ENCODE peak calls at places on chromosome 2, in eight cellular contexts. E is A549, P is K562, R is GM23338, B is HCT116, O is SK-N-SH, H is GM12878, F is HepG2. Z is an unnamed sample.

GRCh38 chr2:15173506-15173905 is 387.6 kb downstream of the NBAS start:
- DNase-seq in E (no peak), P (no peak), R (no peak), B (no peak), O (no peak), H (no peak), F (no peak), Z (no peak)

GRCh38 chr2:136378712-136379595 is 261.0 kb upstream of the CXCR4 start:
- DNase-seq in E (peak; percentile 53), P (peak; percentile 40), R (peak; percentile 81), B (peak; percentile 39), O (peak; percentile 61), H (no peak), F (peak; percentile 35), Z (peak; percentile 45)

GRCh38 chr2:238569415-238570195 is 142.9 kb downstream of the ASB1 start:
- DNase-seq in E (no peak), P (no peak), R (no peak), B (no peak), O (no peak), H (no peak), F (no peak), Z (no peak)

GRCh38 chr2:16495812-16496211 is 169.8 kb downstream of the CYRIA start:
- DNase-seq in E (no peak), P (no peak), R (no peak), B (no peak), O (no peak), H (no peak), F (no peak), Z (no peak)

GRCh38 chr2:191257934-191258333 is 12.7 kb downstream of the MYO1B start:
- DNase-seq in E (no peak), P (no peak), R (no peak), B (no peak), O (no peak), H (no peak), F (no peak), Z (no peak)

GRCh38 chr2:55838653-55839052 is 84.9 kb downstream of the EFEMP1 start:
- DNase-seq in E (peak; percentile 44), P (no peak), R (no peak), B (no peak), O (no peak), H (no peak), F (no peak), Z (no peak)

GRCh38 chr2:149768320-149768799 is 180.8 kb upstream of the MMADHC start:
- DNase-seq in E (no peak), P (no peak), R (no peak), B (no peak), O (no peak), H (no peak), F (no peak), Z (no peak)

GRCh38 chr2:33365264-33365663 is 111.2 kb upstream of the RASGRP3 start:
- DNase-seq in E (no peak), P (no peak), R (no peak), B (no peak), O (no peak), H (no peak), F (no peak), Z (no peak)

GRCh38 chr2:58146707-58147106 is 94.4 kb downstream of the FANCL start:
- DNase-seq in E (peak; percentile 29), P (peak; percentile 12), R (no peak), B (peak; percentile 19), O (no peak), H (no peak), F (no peak), Z (peak; percentile 8)

GRCh38 chr2:69386376-69386775 is 651 bp downstream of the GFPT1 start:
- DNase-seq in E (no peak), P (no peak), R (no peak), B (no peak), O (peak; percentile 26), H (no peak), F (peak; percentile 24), Z (no peak)

GRCh38 chr2:69385443-69386151 is 1.4 kb downstream of the GFPT1 start:
- DNase-seq in E (peak; percentile 60), P (peak; percentile 9), R (no peak), B (peak; percentile 54), O (no peak), H (no peak), F (no peak), Z (no peak)

GRCh38 chr2:69383178-69383812 is 3.7 kb downstream of the GFPT1 start:
- DNase-seq in E (no peak), P (no peak), R (no peak), B (no peak), O (no peak), H (no peak), F (no peak), Z (no peak)

GRCh38 chr2:69382547-69382946 is 4.5 kb downstream of the GFPT1 start:
- DNase-seq in E (peak; percentile 47), P (peak; percentile 2), R (no peak), B (no peak), O (no peak), H (no peak), F (no peak), Z (no peak)

GRCh38 chr2:69384618-69385081 is 2.4 kb downstream of the GFPT1 start:
- DNase-seq in E (no peak), P (no peak), R (no peak), B (no peak), O (no peak), H (no peak), F (no peak), Z (no peak)
- H3K4me3 ChIP-seq in E (peak overlapping the region; percentile 77), P (peak overlapping the region; percentile 7), R (no peak overlapping the region), B (no peak overlapping the region), O (no peak overlapping the region), H (peak overlapping the region; percentile 54), F (no peak overlapping the region), Z (peak overlapping the region; percentile 94)

GRCh38 chr2:7686016-7686385 is 768.8 kb downstream of the RNF144A start:
- DNase-seq in E (no peak), P (no peak), R (no peak), B (no peak), O (no peak), H (no peak), F (no peak), Z (no peak)
- H3K4me1 ChIP-seq in E (peaks cover 22% of the 10 kb centered on the region), P (no peaks in the 10 kb centered on the region), R (no peaks in the 10 kb centered on the region), B (no peaks in the 10 kb centered on the region), O (no peaks in the 10 kb centered on the region), H (no peaks in the 10 kb centered on the region), F (peaks cover 6% of the 10 kb centered on the region), Z (no peaks in the 10 kb centered on the region)

GRCh38 chr2:110759411-110759810 is 27.0 kb downstream of the ACOXL start:
- DNase-seq in E (no peak), P (no peak), R (no peak), B (no peak), O (no peak), H (no peak), F (no peak), Z (no peak)

GRCh38 chr2:110751642-110752041 is 19.3 kb downstream of the ACOXL start:
- DNase-seq in E (no peak), P (no peak), R (no peak), B (no peak), O (no peak), H (no peak), F (no peak), Z (no peak)

GRCh38 chr2:110752871-110753270 is 20.5 kb downstream of the ACOXL start:
- DNase-seq in E (no peak), P (no peak), R (no peak), B (no peak), O (no peak), H (no peak), F (no peak), Z (no peak)

DNA sequence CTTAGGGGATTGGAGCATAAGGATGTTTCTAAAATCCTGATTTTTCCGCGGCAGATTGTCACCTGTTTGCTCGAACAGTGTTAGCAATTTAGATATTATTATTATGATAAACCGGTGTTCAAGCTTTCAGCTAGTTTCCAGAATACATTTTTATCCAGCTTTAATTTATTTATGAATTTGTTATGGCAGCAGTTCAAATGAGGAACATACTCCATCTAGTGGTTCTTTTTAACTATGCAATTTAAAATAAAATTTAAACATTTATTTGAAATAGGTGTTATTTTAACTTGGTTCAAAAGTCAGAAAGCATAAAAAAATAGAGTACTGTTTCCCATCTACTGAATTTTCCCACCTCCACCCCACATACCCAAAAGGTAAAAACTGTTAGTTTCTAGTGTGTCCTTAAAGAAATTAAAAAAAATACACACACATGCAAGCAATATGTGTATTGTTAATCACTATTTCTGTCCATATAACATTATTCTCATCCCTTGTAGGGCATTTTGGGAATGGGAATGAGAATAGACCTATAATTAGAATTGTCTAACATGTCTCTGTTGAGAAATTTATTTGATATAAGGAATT is 23.2 kb downstream of the ACOXL start:
- DNase-seq in E (no peak), P (no peak), R (no peak), B (no peak), O (peak; percentile 28), H (no peak), F (no peak), Z (no peak)
- TF ChIP-seq REST in E (no peak), P (no peak), R (no peak), B (no peak), O (no peak), H (no peak), F (no peak), Z (no peak)

GRCh38 chr2:9378433-9379371 is 44.6 kb downstream of the ITGB1BP1 start:
- DNase-seq in E (peak; percentile 61), P (no peak), R (no peak), B (no peak), O (no peak), H (no peak), F (no peak), Z (no peak)

GRCh38 chr2:9377461-9378097 is 45.7 kb downstream of the ITGB1BP1 start:
- DNase-seq in E (no peak), P (no peak), R (no peak), B (no peak), O (no peak), H (no peak), F (no peak), Z (no peak)

GRCh38 chr2:9382604-9383235 is 40.6 kb downstream of the ITGB1BP1 start:
- DNase-seq in E (no peak), P (no peak), R (no peak), B (no peak), O (no peak), H (no peak), F (no peak), Z (no peak)

GRCh38 chr2:9379372-9379725 is 44.0 kb downstream of the ITGB1BP1 start:
- DNase-seq in E (no peak), P (no peak), R (no peak), B (no peak), O (no peak), H (no peak), F (no peak), Z (no peak)

DNA sequence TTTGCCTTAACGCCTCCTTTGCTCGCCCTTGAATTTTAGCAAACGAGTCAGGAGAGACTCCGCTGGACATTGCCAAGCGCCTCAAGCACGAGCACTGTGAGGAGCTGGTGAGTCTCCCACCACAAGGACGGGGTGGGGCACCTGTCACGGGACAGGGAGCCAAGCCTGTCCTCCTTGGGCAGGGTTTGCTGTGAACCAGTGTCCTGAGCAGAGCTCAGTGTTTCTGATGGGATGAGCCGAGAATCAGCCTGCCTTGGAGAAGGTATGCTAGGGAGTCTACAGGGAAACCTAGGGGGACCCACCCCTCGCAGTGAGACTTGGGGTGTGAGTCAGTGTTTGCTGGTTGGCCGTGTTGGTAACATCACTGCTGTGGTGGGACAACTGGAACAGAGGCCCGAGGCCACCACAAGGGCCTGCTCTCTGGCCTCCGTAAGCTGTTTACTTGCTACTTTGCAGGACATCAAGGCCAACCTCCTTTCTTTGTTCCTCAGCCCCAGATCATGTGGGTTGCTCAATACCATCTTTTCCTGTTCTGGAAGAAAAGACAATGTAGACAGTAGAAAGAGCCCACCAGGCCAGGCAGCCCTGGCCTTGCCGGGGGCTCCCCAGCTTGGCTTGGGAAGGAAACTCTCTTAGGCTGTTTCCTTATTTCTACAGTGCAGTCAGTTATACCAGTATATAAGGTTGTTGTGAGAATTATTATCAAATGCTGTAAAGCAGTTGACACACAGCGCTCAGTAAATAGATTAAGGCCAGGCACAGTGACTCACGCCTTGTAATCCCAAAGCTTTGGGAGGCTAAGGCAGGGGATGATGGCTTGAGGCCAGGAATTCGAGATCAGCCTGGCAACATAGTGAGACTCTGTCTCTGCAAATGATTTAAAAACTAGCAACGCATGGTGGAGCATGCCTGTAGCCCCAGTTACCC is 42.4 kb downstream of the ITGB1BP1 start:
- DNase-seq in E (peak; percentile 91), P (no peak), R (no peak), B (peak; percentile 71), O (no peak), H (no peak), F (peak; percentile 85), Z (peak; percentile 84)
- H3K4me3 ChIP-seq in E (peak overlapping the region; percentile 20), P (no peak overlapping the region), R (no peak overlapping the region), B (no peak overlapping the region), O (no peak overlapping the region), H (no peak overlapping the region), F (no peak overlapping the region), Z (no peak overlapping the region)